ENCODE peak calls at places on chromosomes 3 and 15, in four cellular contexts. B is right lobe of liver, W is GM12878, C is A549. Q is an unnamed sample. For H3K9me3 and H3K4me1, the result is how much of the 10 kb centered on the place peaks cover.

GRCh38 chr3:30597131-30597768 is 9.2 kb upstream of the TGFBR2 start:
- DNase-seq in W (no peak), B (no peak), C (peak), Q (no peak)

GRCh38 chr3:64354221-64354620 is 129.0 kb upstream of the PRICKLE2 start:
- DNase-seq in C (no peak), W (no peak), B (no peak), Q (no peak)

GRCh38 chr3:148101061-148101460 is 596.6 kb upstream of the AGTR1 start:
- DNase-seq in B (no peak), C (no peak), W (no peak), Q (no peak)

GRCh38 chr3:128316456-128316855 is 150.2 kb downstream of the DNAJB8 start:
- DNase-seq in B (no peak), C (no peak), W (no peak), Q (no peak)

GRCh38 chr3:97264180-97264579 is 449.8 kb downstream of the EPHA6 start:
- DNase-seq in W (no peak), C (no peak), B (no peak), Q (no peak)

GRCh38 chr3:134663646-134664456 is 13.0 kb upstream of the KY start:
- DNase-seq in W (no peak), B (no peak), C (no peak), Q (no peak)

GRCh38 chr15:95129589-95129988 is 898.2 kb downstream of the MCTP2 start:
- DNase-seq in C (no peak), W (no peak), B (no peak), Q (no peak)

GRCh38 chr15:73127302-73127936 is 75.2 kb downstream of the NEO1 start:
- DNase-seq in C (peak), B (no peak), W (peak), Q (peak)

GRCh38 chr3:180116203-180116602 is 79.5 kb upstream of the PEX5L start:
- DNase-seq in B (no peak), C (no peak), W (no peak), Q (no peak)

GRCh38 chr15:71197620-71198019 is 82.3 kb downstream of the THSD4 start:
- DNase-seq in W (no peak), B (no peak), C (no peak), Q (no peak)

GRCh38 chr15:100601158-100601557 is 826 bp downstream of the LINS1 start:
- DNase-seq in W (no peak), C (no peak), B (peak), Q (peak)

GRCh38 chr3:187243933-187244564 is 46.8 kb downstream of the RTP1 start:
- DNase-seq in B (no peak), W (no peak), C (no peak), Q (no peak)

GRCh38 chr3:15645740-15646490 is 44.4 kb downstream of the BTD start:
- DNase-seq in W (no peak), B (no peak), C (peak), Q (no peak)

GRCh38 chr3:129453732-129454131 is 13.7 kb downstream of the IFT122 start:
- DNase-seq in B (no peak), C (no peak), W (no peak), Q (no peak)

GRCh38 chr3:29240248-29240647 is 40.6 kb upstream of the RBMS3 start:
- DNase-seq in C (peak), B (no peak), W (no peak), Q (no peak)

GRCh38 chr3:178304758-178305157 is 231.5 kb upstream of the KCNMB2 start:
- DNase-seq in C (no peak), W (no peak), B (no peak), Q (no peak)

GRCh38 chr3:76970006-76970680 is 69.8 kb upstream of the ROBO2 start:
- DNase-seq in C (no peak), W (no peak), B (no peak), Q (no peak)

GRCh38 chr15:91311986-91312385 is 211.9 kb downstream of the SV2B start:
- DNase-seq in C (no peak), B (no peak), W (no peak), Q (no peak)

GRCh38 chr3:122169911-122170310 is 13.6 kb upstream of the CASR start:
- DNase-seq in B (no peak), W (no peak), C (no peak), Q (no peak)

GRCh38 chr3:171799501-171799900 is 10.8 kb downstream of the PLD1 start:
- DNase-seq in W (no peak), B (no peak), C (no peak), Q (no peak)

GRCh38 chr15:64905941-64906340 is 5.8 kb upstream of the ANKDD1A start:
- DNase-seq in W (no peak), B (no peak), C (no peak), Q (no peak)

GRCh38 chr15:72680931-72681330 is 5.1 kb downstream of the HIGD2B start:
- DNase-seq in C (no peak), W (no peak), B (no peak), Q (no peak)

GRCh38 chr15:40590635-40591105 is 3.4 kb upstream of the KNL1 start:
- DNase-seq in B (no peak), W (no peak), C (no peak), Q (no peak)

GRCh38 chr3:166934879-166935278 is 445.2 kb downstream of the ZBBX start:
- DNase-seq in C (no peak), B (no peak), W (no peak), Q (no peak)

GRCh38 chr15:60781211-60781713 is 302.3 kb upstream of the ICE2 start:
- DNase-seq in W (no peak), C (no peak), B (no peak), Q (no peak)

GRCh38 chr3:105533955-105534354 is 167.2 kb downstream of the ALCAM start:
- DNase-seq in W (no peak), B (no peak), C (no peak), Q (no peak)

GRCh38 chr3:100570811-100571210 is 38.6 kb upstream of the ADGRG7 start:
- DNase-seq in W (no peak), B (no peak), C (no peak), Q (no peak)

DNA sequence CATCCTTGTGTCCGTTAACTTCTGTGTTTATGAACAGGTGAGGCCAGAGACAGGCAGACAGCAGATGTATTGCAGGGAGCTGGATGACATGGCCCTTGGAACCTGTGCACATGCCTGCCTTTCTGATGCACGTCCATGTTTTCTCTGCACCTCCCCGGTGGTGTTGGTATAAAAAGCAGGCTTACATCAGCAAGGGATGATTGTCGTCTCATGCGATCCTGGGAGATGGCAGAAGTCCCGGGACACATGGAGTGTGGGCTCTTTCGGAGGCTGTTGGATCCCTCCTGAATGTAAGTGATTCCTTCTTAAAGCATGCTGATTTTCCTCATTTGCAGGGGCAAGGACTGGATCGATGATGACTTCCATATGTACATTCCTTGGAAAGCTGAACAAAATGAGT is 134.8 kb downstream of the SNRPN start:
- DNase-seq in C (no peak), W (no peak), B (no peak), Q (no peak)
- H3K9me3 ChIP-seq in C (under half), W (under half), B (under half), Q (under half)

DNA sequence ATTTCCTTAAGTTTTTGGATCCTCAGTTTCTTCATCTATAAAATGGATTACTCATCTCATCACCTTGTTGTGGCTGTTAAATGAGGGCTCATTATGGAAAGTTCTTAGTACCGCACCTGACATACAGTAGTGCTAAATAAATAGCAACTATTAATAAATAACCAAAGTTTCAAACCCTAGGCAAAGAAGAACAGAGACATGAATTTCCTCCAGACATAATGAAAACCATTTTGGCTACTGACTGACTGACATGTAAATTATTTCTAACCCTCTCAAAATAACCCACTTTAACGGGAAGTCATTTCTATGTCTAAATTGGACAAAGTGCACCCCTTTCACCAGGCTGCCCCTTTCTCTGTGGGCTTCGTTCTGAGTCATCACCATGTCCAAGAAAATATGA is 17.4 kb upstream of the KLHL6 start:
- DNase-seq in W (no peak), B (no peak), C (no peak), Q (no peak)
- H3K4me1 ChIP-seq in W (under half), B (under half), C (under half), Q (under half)

GRCh38 chr15:47857384-47858168 is 140.3 kb downstream of the SEMA6D start:
- DNase-seq in W (peak), B (no peak), C (no peak), Q (peak)
- H3K9me3 ChIP-seq in W (under half), B (under half), C (under half), Q (under half)

GRCh38 chr3:71005797-71006321 is 577.7 kb downstream of the FOXP1 start:
- DNase-seq in B (no peak), W (no peak), C (no peak), Q (no peak)
- H3K4me1 ChIP-seq in B (under half), W (under half), C (under half), Q (under half)

GRCh38 chr15:47037003-47037402 is 680.3 kb upstream of the SEMA6D start:
- DNase-seq in W (no peak), C (no peak), B (no peak), Q (peak)
- H3K9me3 ChIP-seq in W (under half), C (under half), B (under half), Q (under half)

GRCh38 chr3:159855599-159856495 is 132.8 kb upstream of the IL12A start:
- DNase-seq in W (no peak), C (no peak), B (no peak), Q (no peak)

GRCh38 chr3:159852821-159853505 is 135.7 kb upstream of the IL12A start:
- DNase-seq in C (no peak), W (no peak), B (peak), Q (peak)

GRCh38 chr3:159854500-159855124 is 134.0 kb upstream of the IL12A start:
- DNase-seq in W (no peak), B (no peak), C (peak), Q (no peak)

GRCh38 chr3:159852256-159852655 is 136.4 kb upstream of the IL12A start:
- DNase-seq in C (no peak), W (no peak), B (no peak), Q (no peak)

DNA sequence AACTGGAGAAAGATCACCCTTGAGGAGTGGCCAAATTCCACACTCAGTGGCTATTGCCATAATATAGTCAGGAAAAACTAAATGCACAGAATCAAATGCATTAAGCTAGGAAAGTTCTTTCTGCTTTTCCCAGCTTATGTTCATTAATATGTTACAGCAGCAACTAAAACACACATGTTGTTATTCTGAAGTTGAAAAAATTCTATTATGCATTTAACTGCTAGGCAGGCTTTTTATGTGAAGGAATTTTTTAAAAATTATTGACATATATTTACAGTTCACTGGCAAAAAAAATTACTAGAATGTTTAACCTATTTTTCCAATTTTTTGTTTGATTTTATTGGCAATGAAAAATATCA is 135.2 kb upstream of the IL12A start:
- DNase-seq in C (no peak), B (no peak), W (no peak), Q (no peak)
- H3K4me1 ChIP-seq in C (half or more), B (under half), W (under half), Q (under half)

GRCh38 chr3:87742250-87742649 is 316.6 kb downstream of the CGGBP1 start:
- DNase-seq in B (no peak), C (no peak), W (no peak), Q (no peak)
- H3K9me3 ChIP-seq in B (under half), C (under half), W (under half), Q (under half)

Q was measured in MM.1S.